ENCODE peak calls at places on chromosomes 1 and 21, in nine cellular contexts. One of them, this sample, is unnamed.

GRCh38 chr1:17012775-17013501 is 1.2 kb upstream of the ATP13A2 start:
- DNase-seq in IMR-90: no peak
- DNase-seq in GM12878: no peak
- DNase-seq in esophagus muscularis mucosa: no peak
- DNase-seq in ovary: no peak
- DNase-seq in thyroid gland: no peak
- DNase-seq in K562: no peak
- DNase-seq in endothelial cell of umbilical vein: no peak
- DNase-seq in H54: peak
- DNase-seq in this sample: no peak

GRCh38 chr1:157624471-157624870 is 26.6 kb upstream of the FCRL4 start:
- DNase-seq in IMR-90: no peak
- DNase-seq in GM12878: no peak
- DNase-seq in esophagus muscularis mucosa: no peak
- DNase-seq in ovary: no peak
- DNase-seq in thyroid gland: no peak
- DNase-seq in K562: no peak
- DNase-seq in endothelial cell of umbilical vein: no peak
- DNase-seq in H54: no peak
- DNase-seq in this sample: no peak

GRCh38 chr1:202923533-202923932 is 3.5 kb downstream of the KLHL12 start:
- DNase-seq in IMR-90: no peak
- DNase-seq in GM12878: no peak
- DNase-seq in esophagus muscularis mucosa: no peak
- DNase-seq in ovary: no peak
- DNase-seq in thyroid gland: no peak
- DNase-seq in K562: no peak
- DNase-seq in endothelial cell of umbilical vein: no peak
- DNase-seq in H54: no peak
- DNase-seq in this sample: no peak

GRCh38 chr21:15379776-15380175 is 315.0 kb upstream of the NRIP1 start:
- DNase-seq in IMR-90: no peak
- DNase-seq in GM12878: no peak
- DNase-seq in esophagus muscularis mucosa: no peak
- DNase-seq in ovary: no peak
- DNase-seq in thyroid gland: no peak
- DNase-seq in K562: no peak
- DNase-seq in endothelial cell of umbilical vein: no peak
- DNase-seq in H54: no peak
- DNase-seq in this sample: no peak

GRCh38 chr1:17547271-17547670 is 7.8 kb downstream of the ARHGEF10L start:
- DNase-seq in IMR-90: no peak
- DNase-seq in GM12878: no peak
- DNase-seq in esophagus muscularis mucosa: no peak
- DNase-seq in ovary: no peak
- DNase-seq in thyroid gland: peak
- DNase-seq in K562: no peak
- DNase-seq in endothelial cell of umbilical vein: no peak
- DNase-seq in H54: no peak
- DNase-seq in this sample: no peak

GRCh38 chr1:218557731-218558130 is 212.6 kb downstream of the TGFB2 start:
- DNase-seq in IMR-90: no peak
- DNase-seq in GM12878: no peak
- DNase-seq in esophagus muscularis mucosa: no peak
- DNase-seq in ovary: peak
- DNase-seq in thyroid gland: peak
- DNase-seq in K562: no peak
- DNase-seq in endothelial cell of umbilical vein: peak
- DNase-seq in H54: no peak
- DNase-seq in this sample: no peak

GRCh38 chr1:151065089-151065645 is 5.0 kb downstream of the MLLT11 start:
- DNase-seq in IMR-90: no peak
- DNase-seq in GM12878: no peak
- DNase-seq in esophagus muscularis mucosa: no peak
- DNase-seq in ovary: no peak
- DNase-seq in thyroid gland: no peak
- DNase-seq in K562: no peak
- DNase-seq in endothelial cell of umbilical vein: no peak
- DNase-seq in H54: no peak
- DNase-seq in this sample: no peak

GRCh38 chr1:234730542-234731370 is 120.8 kb upstream of the IRF2BP2 start:
- DNase-seq in IMR-90: no peak
- DNase-seq in GM12878: peak
- DNase-seq in esophagus muscularis mucosa: no peak
- DNase-seq in ovary: no peak
- DNase-seq in thyroid gland: no peak
- DNase-seq in K562: peak
- DNase-seq in endothelial cell of umbilical vein: no peak
- DNase-seq in H54: no peak
- DNase-seq in this sample: no peak

GRCh38 chr1:153513023-153513422 is 22.8 kb downstream of the S100A6 start:
- DNase-seq in IMR-90: no peak
- DNase-seq in GM12878: no peak
- DNase-seq in esophagus muscularis mucosa: no peak
- DNase-seq in ovary: no peak
- DNase-seq in thyroid gland: no peak
- DNase-seq in K562: no peak
- DNase-seq in endothelial cell of umbilical vein: no peak
- DNase-seq in H54: no peak
- DNase-seq in this sample: no peak

GRCh38 chr1:74504125-74505065 is 8.0 kb downstream of the LRRC53 start:
- DNase-seq in IMR-90: peak
- DNase-seq in GM12878: peak
- DNase-seq in esophagus muscularis mucosa: no peak
- DNase-seq in ovary: peak
- DNase-seq in thyroid gland: peak
- DNase-seq in K562: peak
- DNase-seq in endothelial cell of umbilical vein: peak
- DNase-seq in H54: peak
- DNase-seq in this sample: peak

GRCh38 chr21:45974073-45975016 is 7.2 kb upstream of the COL6A1 start:
- DNase-seq in IMR-90: peak
- DNase-seq in GM12878: no peak
- DNase-seq in esophagus muscularis mucosa: no peak
- DNase-seq in ovary: peak
- DNase-seq in thyroid gland: peak
- DNase-seq in K562: peak
- DNase-seq in endothelial cell of umbilical vein: peak
- DNase-seq in H54: peak
- DNase-seq in this sample: peak

GRCh38 chr1:200963076-200963475 is 60.4 kb downstream of the KIF21B start:
- DNase-seq in IMR-90: no peak
- DNase-seq in GM12878: no peak
- DNase-seq in esophagus muscularis mucosa: no peak
- DNase-seq in ovary: no peak
- DNase-seq in thyroid gland: no peak
- DNase-seq in K562: no peak
- DNase-seq in endothelial cell of umbilical vein: no peak
- DNase-seq in H54: no peak
- DNase-seq in this sample: no peak

GRCh38 chr1:66492424-66492823 is 41.5 kb upstream of the SGIP1 start:
- DNase-seq in IMR-90: no peak
- DNase-seq in GM12878: no peak
- DNase-seq in esophagus muscularis mucosa: no peak
- DNase-seq in ovary: no peak
- DNase-seq in thyroid gland: no peak
- DNase-seq in K562: no peak
- DNase-seq in endothelial cell of umbilical vein: no peak
- DNase-seq in H54: no peak
- DNase-seq in this sample: no peak

GRCh38 chr1:3903141-3904005 is 3.3 kb upstream of the C1orf174 start:
- DNase-seq in IMR-90: no peak
- DNase-seq in GM12878: no peak
- DNase-seq in esophagus muscularis mucosa: no peak
- DNase-seq in ovary: no peak
- DNase-seq in thyroid gland: no peak
- DNase-seq in K562: no peak
- DNase-seq in endothelial cell of umbilical vein: no peak
- DNase-seq in H54: no peak
- DNase-seq in this sample: no peak

GRCh38 chr1:186735463-186735862 is 55.2 kb upstream of the PTGS2 start:
- DNase-seq in IMR-90: peak
- DNase-seq in GM12878: no peak
- DNase-seq in esophagus muscularis mucosa: no peak
- DNase-seq in ovary: no peak
- DNase-seq in thyroid gland: no peak
- DNase-seq in K562: no peak
- DNase-seq in endothelial cell of umbilical vein: peak
- DNase-seq in H54: no peak
- DNase-seq in this sample: no peak

GRCh38 chr1:160407819-160408801 is 7.7 kb downstream of the VANGL2 start:
- DNase-seq in IMR-90: no peak
- DNase-seq in GM12878: no peak
- DNase-seq in esophagus muscularis mucosa: no peak
- DNase-seq in ovary: no peak
- DNase-seq in thyroid gland: peak
- DNase-seq in K562: no peak
- DNase-seq in endothelial cell of umbilical vein: no peak
- DNase-seq in H54: peak
- DNase-seq in this sample: no peak

GRCh38 chr21:32412162-32412997 is at the start of gene EVA1C:
- DNase-seq in IMR-90: peak
- DNase-seq in GM12878: no peak
- DNase-seq in esophagus muscularis mucosa: no peak
- DNase-seq in ovary: peak
- DNase-seq in thyroid gland: peak
- DNase-seq in K562: peak
- DNase-seq in endothelial cell of umbilical vein: peak
- DNase-seq in H54: peak
- DNase-seq in this sample: no peak
- TF ChIP-seq POLR2A in IMR-90: no peak
- TF ChIP-seq POLR2A in GM12878: no peak
- TF ChIP-seq POLR2A in esophagus muscularis mucosa: peak
- TF ChIP-seq POLR2A in ovary: peak
- TF ChIP-seq POLR2A in thyroid gland: peak
- TF ChIP-seq POLR2A in K562: no peak
- TF ChIP-seq POLR2A in endothelial cell of umbilical vein: no peak
- TF ChIP-seq POLR2A in H54: peak
- TF ChIP-seq POLR2A in this sample: no peak

GRCh38 chr1:7992885-7993284 is 31.4 kb downstream of the PARK7 start:
- DNase-seq in IMR-90: peak
- DNase-seq in GM12878: no peak
- DNase-seq in esophagus muscularis mucosa: no peak
- DNase-seq in ovary: no peak
- DNase-seq in thyroid gland: no peak
- DNase-seq in K562: no peak
- DNase-seq in endothelial cell of umbilical vein: no peak
- DNase-seq in H54: no peak
- DNase-seq in this sample: no peak
- TF ChIP-seq POLR2A in IMR-90: no peak
- TF ChIP-seq POLR2A in GM12878: no peak
- TF ChIP-seq POLR2A in esophagus muscularis mucosa: no peak
- TF ChIP-seq POLR2A in ovary: no peak
- TF ChIP-seq POLR2A in thyroid gland: no peak
- TF ChIP-seq POLR2A in K562: no peak
- TF ChIP-seq POLR2A in endothelial cell of umbilical vein: no peak
- TF ChIP-seq POLR2A in H54: no peak
- TF ChIP-seq POLR2A in this sample: no peak

GRCh38 chr1:30345525-30346145 is 377.8 kb downstream of the MATN1 start:
- DNase-seq in IMR-90: no peak
- DNase-seq in GM12878: no peak
- DNase-seq in esophagus muscularis mucosa: no peak
- DNase-seq in ovary: no peak
- DNase-seq in thyroid gland: no peak
- DNase-seq in K562: no peak
- DNase-seq in endothelial cell of umbilical vein: no peak
- DNase-seq in H54: no peak
- DNase-seq in this sample: no peak
- TF ChIP-seq POLR2A in IMR-90: no peak
- TF ChIP-seq POLR2A in GM12878: no peak
- TF ChIP-seq POLR2A in esophagus muscularis mucosa: no peak
- TF ChIP-seq POLR2A in ovary: no peak
- TF ChIP-seq POLR2A in thyroid gland: no peak
- TF ChIP-seq POLR2A in K562: no peak
- TF ChIP-seq POLR2A in endothelial cell of umbilical vein: no peak
- TF ChIP-seq POLR2A in H54: no peak
- TF ChIP-seq POLR2A in this sample: no peak

DNA sequence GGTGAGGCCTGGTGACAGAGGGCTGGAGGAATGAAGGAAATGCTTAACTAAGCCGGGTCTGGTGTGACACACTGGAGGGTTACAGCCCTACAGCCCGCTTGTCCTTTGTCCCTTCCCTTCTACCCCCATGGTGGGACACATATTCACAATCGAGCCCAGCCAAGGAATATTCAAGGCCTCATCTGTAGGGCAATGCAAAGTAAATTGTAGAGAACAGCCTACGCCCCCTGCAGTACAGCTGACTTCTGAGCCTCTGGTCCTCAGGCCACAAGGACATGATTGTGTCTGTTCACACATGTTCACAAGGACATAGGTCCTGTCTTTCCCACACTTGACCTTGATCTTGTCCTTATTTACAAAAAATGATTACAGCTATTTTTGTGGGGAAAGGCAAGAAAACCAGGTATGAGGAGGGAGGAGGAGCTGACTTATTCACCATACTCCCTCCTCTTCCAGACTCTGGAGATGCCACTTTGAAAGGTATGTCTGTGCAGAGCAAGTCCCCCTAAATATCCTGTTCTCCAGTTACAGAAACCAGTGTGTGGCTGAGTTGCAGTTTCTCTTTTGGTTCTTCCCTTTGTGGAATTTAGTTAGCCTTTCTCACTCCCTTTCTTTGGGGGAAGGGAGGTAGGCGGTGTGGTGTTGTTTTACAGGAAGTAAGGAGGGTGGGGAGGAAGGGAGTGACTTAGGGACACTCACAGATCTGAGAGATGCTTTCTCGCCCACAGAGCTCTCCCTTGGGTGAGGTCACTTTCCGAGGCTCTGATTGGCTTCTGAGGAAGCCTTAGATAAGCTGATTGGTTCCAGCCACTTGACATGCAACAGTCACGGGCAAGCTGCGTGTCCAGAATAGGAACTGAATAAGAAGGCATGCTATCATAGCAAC is 14.6 kb downstream of the POLR3GL start:
- DNase-seq in IMR-90: peak
- DNase-seq in GM12878: peak
- DNase-seq in esophagus muscularis mucosa: peak
- DNase-seq in ovary: peak
- DNase-seq in thyroid gland: peak
- DNase-seq in K562: peak
- DNase-seq in endothelial cell of umbilical vein: peak
- DNase-seq in H54: peak
- DNase-seq in this sample: no peak
- TF ChIP-seq POLR2A in IMR-90: peak
- TF ChIP-seq POLR2A in GM12878: no peak
- TF ChIP-seq POLR2A in esophagus muscularis mucosa: peak
- TF ChIP-seq POLR2A in ovary: peak
- TF ChIP-seq POLR2A in thyroid gland: peak
- TF ChIP-seq POLR2A in K562: peak
- TF ChIP-seq POLR2A in endothelial cell of umbilical vein: peak
- TF ChIP-seq POLR2A in H54: peak
- TF ChIP-seq POLR2A in this sample: no peak

This sample was measured in GM12891.